ENCODE peak calls at places on chromosome 14, in seven cellular contexts. One of them, this sample, is unnamed.

GRCh38 chr14:21068521-21069387 is 1.4 kb upstream of the ARHGEF40 start:
- DNase-seq in OCI-LY7: peak; percentile 76
- DNase-seq in heart right ventricle: peak; percentile 73
- DNase-seq in left ventricle myocardium inferior: peak; percentile 47
- DNase-seq in WTC11: peak; percentile 62
- DNase-seq in neural crest cell: peak; percentile 57
- DNase-seq in progenitor cell of endocrine pancreas: peak; percentile 51
- DNase-seq in this sample: no peak

GRCh38 chr14:75858375-75858774 is 123.4 kb downstream of the TGFB3 start:
- DNase-seq in OCI-LY7: no peak
- DNase-seq in progenitor cell of endocrine pancreas: no peak
- DNase-seq in neural crest cell: no peak
- DNase-seq in WTC11: no peak
- DNase-seq in heart right ventricle: no peak
- DNase-seq in left ventricle myocardium inferior: no peak
- DNase-seq in this sample: no peak

GRCh38 chr14:89240414-89240813 is 176.6 kb downstream of the FOXN3 start:
- DNase-seq in OCI-LY7: no peak
- DNase-seq in progenitor cell of endocrine pancreas: no peak
- DNase-seq in neural crest cell: no peak
- DNase-seq in left ventricle myocardium inferior: no peak
- DNase-seq in heart right ventricle: no peak
- DNase-seq in WTC11: no peak
- DNase-seq in this sample: no peak

GRCh38 chr14:44462372-44462771 is 44.7 kb downstream of the FSCB start:
- DNase-seq in WTC11: no peak
- DNase-seq in neural crest cell: no peak
- DNase-seq in OCI-LY7: no peak
- DNase-seq in heart right ventricle: no peak
- DNase-seq in left ventricle myocardium inferior: no peak
- DNase-seq in progenitor cell of endocrine pancreas: no peak
- DNase-seq in this sample: no peak

GRCh38 chr14:65824285-65824977 is 411.9 kb downstream of the FUT8 start:
- DNase-seq in left ventricle myocardium inferior: no peak
- DNase-seq in OCI-LY7: peak; percentile 72
- DNase-seq in WTC11: peak; percentile 60
- DNase-seq in neural crest cell: peak; percentile 67
- DNase-seq in progenitor cell of endocrine pancreas: peak; percentile 44
- DNase-seq in heart right ventricle: peak; percentile 48
- DNase-seq in this sample: no peak

GRCh38 chr14:99809376-99809775 is 16.2 kb downstream of the EML1 start:
- DNase-seq in WTC11: no peak
- DNase-seq in left ventricle myocardium inferior: peak; percentile 74
- DNase-seq in progenitor cell of endocrine pancreas: no peak
- DNase-seq in heart right ventricle: peak; percentile 56
- DNase-seq in neural crest cell: no peak
- DNase-seq in OCI-LY7: no peak
- DNase-seq in this sample: no peak

GRCh38 chr14:95237956-95238355 is 80.6 kb upstream of the DICER1 start:
- DNase-seq in left ventricle myocardium inferior: peak; percentile 46
- DNase-seq in neural crest cell: no peak
- DNase-seq in OCI-LY7: no peak
- DNase-seq in WTC11: no peak
- DNase-seq in heart right ventricle: no peak
- DNase-seq in progenitor cell of endocrine pancreas: no peak
- DNase-seq in this sample: no peak

GRCh38 chr14:85675957-85676356 is 146.0 kb downstream of the FLRT2 start:
- DNase-seq in left ventricle myocardium inferior: no peak
- DNase-seq in WTC11: no peak
- DNase-seq in neural crest cell: no peak
- DNase-seq in heart right ventricle: no peak
- DNase-seq in OCI-LY7: no peak
- DNase-seq in progenitor cell of endocrine pancreas: no peak
- DNase-seq in this sample: no peak

GRCh38 chr14:102321456-102322101 is 2.0 kb downstream of the ZNF839 start:
- DNase-seq in left ventricle myocardium inferior: no peak
- DNase-seq in heart right ventricle: no peak
- DNase-seq in neural crest cell: no peak
- DNase-seq in WTC11: no peak
- DNase-seq in OCI-LY7: no peak
- DNase-seq in progenitor cell of endocrine pancreas: no peak
- DNase-seq in this sample: no peak

GRCh38 chr14:88198441-88198840 is 124.6 kb downstream of the KCNK10 start:
- DNase-seq in neural crest cell: no peak
- DNase-seq in progenitor cell of endocrine pancreas: no peak
- DNase-seq in OCI-LY7: no peak
- DNase-seq in WTC11: no peak
- DNase-seq in heart right ventricle: no peak
- DNase-seq in left ventricle myocardium inferior: no peak
- DNase-seq in this sample: no peak

GRCh38 chr14:73125746-73126145 is 10.6 kb upstream of the PSEN1 start:
- DNase-seq in heart right ventricle: no peak
- DNase-seq in WTC11: no peak
- DNase-seq in left ventricle myocardium inferior: no peak
- DNase-seq in neural crest cell: no peak
- DNase-seq in progenitor cell of endocrine pancreas: no peak
- DNase-seq in OCI-LY7: no peak
- DNase-seq in this sample: no peak

GRCh38 chr14:67457782-67458181 is 30.7 kb downstream of the TMEM229B start:
- DNase-seq in left ventricle myocardium inferior: peak; percentile 30
- DNase-seq in WTC11: peak; percentile 61
- DNase-seq in OCI-LY7: no peak
- DNase-seq in progenitor cell of endocrine pancreas: no peak
- DNase-seq in heart right ventricle: peak; percentile 25
- DNase-seq in neural crest cell: no peak
- DNase-seq in this sample: no peak

GRCh38 chr14:71209888-71210287 is 302.6 kb downstream of the PCNX1 start:
- DNase-seq in heart right ventricle: no peak
- DNase-seq in neural crest cell: no peak
- DNase-seq in WTC11: no peak
- DNase-seq in progenitor cell of endocrine pancreas: no peak
- DNase-seq in left ventricle myocardium inferior: no peak
- DNase-seq in OCI-LY7: no peak
- DNase-seq in this sample: no peak

GRCh38 chr14:71206123-71206522 is 298.9 kb downstream of the PCNX1 start:
- DNase-seq in left ventricle myocardium inferior: no peak
- DNase-seq in OCI-LY7: no peak
- DNase-seq in heart right ventricle: no peak
- DNase-seq in progenitor cell of endocrine pancreas: no peak
- DNase-seq in WTC11: no peak
- DNase-seq in neural crest cell: no peak
- DNase-seq in this sample: no peak

GRCh38 chr14:71212093-71212492 is 304.8 kb downstream of the PCNX1 start:
- DNase-seq in progenitor cell of endocrine pancreas: no peak
- DNase-seq in OCI-LY7: no peak
- DNase-seq in left ventricle myocardium inferior: no peak
- DNase-seq in heart right ventricle: no peak
- DNase-seq in neural crest cell: no peak
- DNase-seq in WTC11: no peak
- DNase-seq in this sample: no peak

GRCh38 chr14:71206766-71207371 is 299.6 kb downstream of the PCNX1 start:
- DNase-seq in OCI-LY7: no peak
- DNase-seq in progenitor cell of endocrine pancreas: no peak
- DNase-seq in heart right ventricle: peak; percentile 80
- DNase-seq in neural crest cell: no peak
- DNase-seq in WTC11: no peak
- DNase-seq in left ventricle myocardium inferior: peak; percentile 55
- DNase-seq in this sample: no peak

GRCh38 chr14:71208702-71209357 is 301.6 kb downstream of the PCNX1 start:
- DNase-seq in left ventricle myocardium inferior: no peak
- DNase-seq in heart right ventricle: no peak
- DNase-seq in neural crest cell: no peak
- DNase-seq in WTC11: no peak
- DNase-seq in progenitor cell of endocrine pancreas: no peak
- DNase-seq in OCI-LY7: no peak
- DNase-seq in this sample: no peak
- TF ChIP-seq CTCF in left ventricle myocardium inferior: no peak
- TF ChIP-seq CTCF in heart right ventricle: no peak
- TF ChIP-seq CTCF in neural crest cell: peak; percentile 36
- TF ChIP-seq CTCF in WTC11: no peak
- TF ChIP-seq CTCF in progenitor cell of endocrine pancreas: no peak
- TF ChIP-seq CTCF in OCI-LY7: peak; percentile 64
- TF ChIP-seq CTCF in this sample: peak; percentile 43

GRCh38 chr14:86787782-86788181 is 1205.2 kb downstream of the GALC start:
- DNase-seq in left ventricle myocardium inferior: no peak
- DNase-seq in OCI-LY7: peak; percentile 23
- DNase-seq in progenitor cell of endocrine pancreas: no peak
- DNase-seq in WTC11: no peak
- DNase-seq in heart right ventricle: no peak
- DNase-seq in neural crest cell: no peak
- DNase-seq in this sample: no peak

GRCh38 chr14:86794689-86795088 is 1198.3 kb downstream of the GALC start:
- DNase-seq in progenitor cell of endocrine pancreas: no peak
- DNase-seq in OCI-LY7: no peak
- DNase-seq in left ventricle myocardium inferior: no peak
- DNase-seq in WTC11: no peak
- DNase-seq in neural crest cell: no peak
- DNase-seq in heart right ventricle: no peak
- DNase-seq in this sample: no peak

GRCh38 chr14:86796221-86797074 is 1196.5 kb downstream of the GALC start:
- DNase-seq in neural crest cell: no peak
- DNase-seq in WTC11: no peak
- DNase-seq in progenitor cell of endocrine pancreas: no peak
- DNase-seq in OCI-LY7: no peak
- DNase-seq in heart right ventricle: no peak
- DNase-seq in left ventricle myocardium inferior: no peak
- DNase-seq in this sample: no peak

GRCh38 chr14:86788229-86788628 is 1204.8 kb downstream of the GALC start:
- DNase-seq in OCI-LY7: no peak
- DNase-seq in heart right ventricle: no peak
- DNase-seq in left ventricle myocardium inferior: no peak
- DNase-seq in neural crest cell: no peak
- DNase-seq in WTC11: no peak
- DNase-seq in progenitor cell of endocrine pancreas: no peak
- DNase-seq in this sample: no peak

GRCh38 chr14:86790408-86791364 is 1202.3 kb downstream of the GALC start:
- DNase-seq in OCI-LY7: no peak
- DNase-seq in neural crest cell: no peak
- DNase-seq in WTC11: no peak
- DNase-seq in progenitor cell of endocrine pancreas: no peak
- DNase-seq in heart right ventricle: no peak
- DNase-seq in left ventricle myocardium inferior: no peak
- DNase-seq in this sample: no peak
- TF ChIP-seq CTCF in OCI-LY7: peak; percentile 36
- TF ChIP-seq CTCF in neural crest cell: no peak
- TF ChIP-seq CTCF in WTC11: no peak
- TF ChIP-seq CTCF in progenitor cell of endocrine pancreas: no peak
- TF ChIP-seq CTCF in heart right ventricle: no peak
- TF ChIP-seq CTCF in left ventricle myocardium inferior: no peak
- TF ChIP-seq CTCF in this sample: peak; percentile 24

GRCh38 chr14:49677643-49678042 is 10.4 kb downstream of the POLE2 start:
- DNase-seq in neural crest cell: no peak
- DNase-seq in heart right ventricle: no peak
- DNase-seq in WTC11: peak; percentile 23
- DNase-seq in OCI-LY7: no peak
- DNase-seq in progenitor cell of endocrine pancreas: no peak
- DNase-seq in left ventricle myocardium inferior: no peak
- DNase-seq in this sample: no peak
- TF ChIP-seq CTCF in neural crest cell: peak; percentile 36
- TF ChIP-seq CTCF in heart right ventricle: no peak
- TF ChIP-seq CTCF in WTC11: no peak
- TF ChIP-seq CTCF in OCI-LY7: no peak
- TF ChIP-seq CTCF in progenitor cell of endocrine pancreas: peak; percentile 25
- TF ChIP-seq CTCF in left ventricle myocardium inferior: no peak
- TF ChIP-seq CTCF in this sample: peak; percentile 13

GRCh38 chr14:41299924-41300323 is 306.8 kb upstream of the LRFN5 start:
- DNase-seq in neural crest cell: no peak
- DNase-seq in left ventricle myocardium inferior: no peak
- DNase-seq in WTC11: no peak
- DNase-seq in heart right ventricle: no peak
- DNase-seq in OCI-LY7: no peak
- DNase-seq in progenitor cell of endocrine pancreas: no peak
- DNase-seq in this sample: no peak
- TF ChIP-seq CTCF in neural crest cell: peak; percentile 42
- TF ChIP-seq CTCF in left ventricle myocardium inferior: no peak
- TF ChIP-seq CTCF in WTC11: peak; percentile 20
- TF ChIP-seq CTCF in heart right ventricle: no peak
- TF ChIP-seq CTCF in OCI-LY7: no peak
- TF ChIP-seq CTCF in progenitor cell of endocrine pancreas: peak; percentile 29
- TF ChIP-seq CTCF in this sample: peak; percentile 13

GRCh38 chr14:77707724-77708408 is at the start of the genes ALKBH1 and SLIRP:
- DNase-seq in left ventricle myocardium inferior: peak; percentile 88
- DNase-seq in WTC11: peak; percentile 76
- DNase-seq in OCI-LY7: peak; percentile 87
- DNase-seq in progenitor cell of endocrine pancreas: peak; percentile 60
- DNase-seq in neural crest cell: peak; percentile 78
- DNase-seq in heart right ventricle: peak; percentile 91
- DNase-seq in this sample: peak; percentile 93

GRCh38 chr14:77710364-77710763 is 2.5 kb downstream of the SLIRP start:
- DNase-seq in WTC11: no peak
- DNase-seq in progenitor cell of endocrine pancreas: no peak
- DNase-seq in heart right ventricle: no peak
- DNase-seq in OCI-LY7: no peak
- DNase-seq in neural crest cell: no peak
- DNase-seq in left ventricle myocardium inferior: no peak
- DNase-seq in this sample: no peak

GRCh38 chr14:77709412-77709811 is 1.5 kb downstream of the SLIRP start:
- DNase-seq in progenitor cell of endocrine pancreas: no peak
- DNase-seq in OCI-LY7: no peak
- DNase-seq in WTC11: no peak
- DNase-seq in left ventricle myocardium inferior: no peak
- DNase-seq in neural crest cell: no peak
- DNase-seq in heart right ventricle: no peak
- DNase-seq in this sample: no peak

GRCh38 chr14:77708749-77709148 is 846 bp downstream of the SLIRP start:
- DNase-seq in neural crest cell: no peak
- DNase-seq in left ventricle myocardium inferior: no peak
- DNase-seq in WTC11: no peak
- DNase-seq in heart right ventricle: no peak
- DNase-seq in progenitor cell of endocrine pancreas: no peak
- DNase-seq in OCI-LY7: no peak
- DNase-seq in this sample: no peak

DNA sequence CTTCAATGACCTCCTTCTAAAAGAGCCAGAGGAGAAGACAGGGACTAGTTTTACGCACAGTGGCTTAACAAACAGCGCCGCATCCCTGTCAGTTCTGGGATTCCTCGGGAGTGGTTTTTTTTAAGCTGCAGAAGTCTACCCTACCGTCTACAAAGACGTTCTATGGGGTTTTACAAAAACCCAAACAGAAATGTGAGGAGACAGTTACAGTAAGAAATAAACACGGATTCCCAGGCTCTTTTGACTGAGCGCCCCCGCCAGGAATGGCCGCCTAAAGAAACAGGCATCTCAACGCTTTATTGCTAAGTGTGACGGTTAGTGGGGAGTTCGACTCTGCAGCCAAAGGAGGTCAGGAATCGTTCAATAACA is 484 bp downstream of the ALKBH1 start:
- DNase-seq in WTC11: no peak
- DNase-seq in neural crest cell: no peak
- DNase-seq in OCI-LY7: peak; percentile 23
- DNase-seq in left ventricle myocardium inferior: no peak
- DNase-seq in progenitor cell of endocrine pancreas: no peak
- DNase-seq in heart right ventricle: peak; percentile 15
- DNase-seq in this sample: no peak
- TF ChIP-seq CTCF in WTC11: no peak
- TF ChIP-seq CTCF in neural crest cell: peak; percentile 57
- TF ChIP-seq CTCF in OCI-LY7: peak; percentile 72
- TF ChIP-seq CTCF in left ventricle myocardium inferior: peak; percentile 32
- TF ChIP-seq CTCF in progenitor cell of endocrine pancreas: peak; percentile 23
- TF ChIP-seq CTCF in heart right ventricle: peak; percentile 26
- TF ChIP-seq CTCF in this sample: peak; percentile 77

This sample was measured in chondrocyte.